ENCODE peak calls at places on chromosomes 2 and 18, in ten cellular contexts. E is astrocyte of the cerebellum, C is H1, J is tibial artery, Q is endodermal cell, M is chondrocyte, P is brain microvascular endothelial cell, K is body of pancreas, S is breast epithelium, H is PC-9. A is an unnamed sample.

GRCh38 chr2:20378891-20379519 is 28.4 kb upstream of the PUM2 start:
- DNase-seq in S (peak), K (peak), M (no peak), J (peak), Q (peak), H (peak), E (peak), C (peak), P (peak), A (peak)

GRCh38 chr2:12685145-12685544 is 31.6 kb upstream of the TRIB2 start:
- DNase-seq in H (no peak), E (no peak), Q (no peak), S (no peak), K (no peak), J (no peak), M (no peak), P (no peak), C (no peak), A (no peak)

GRCh38 chr2:207502799-207503198 is 27.0 kb upstream of the CREB1 start:
- DNase-seq in M (no peak), E (no peak), C (no peak), Q (no peak), P (no peak), H (no peak), K (no peak), S (no peak), J (no peak), A (no peak)

GRCh38 chr2:215218587-215219577 is 80.5 kb upstream of the ABCA12 start:
- DNase-seq in H (peak), C (no peak), J (no peak), Q (no peak), P (no peak), M (no peak), S (no peak), K (no peak), E (no peak), A (no peak)

GRCh38 chr2:184780944-184781343 is 182.6 kb downstream of the ZNF804A start:
- DNase-seq in M (no peak), J (no peak), H (no peak), S (no peak), Q (no peak), E (no peak), K (no peak), C (no peak), P (peak), A (no peak)

GRCh38 chr2:9139491-9140443 is 66.8 kb upstream of the ASAP2 start:
- DNase-seq in Q (peak), M (no peak), K (peak), C (no peak), J (peak), E (no peak), S (peak), H (peak), P (peak), A (peak)

GRCh38 chr2:9990735-9991134 is 39.2 kb downstream of the GRHL1 start:
- DNase-seq in E (no peak), M (no peak), H (no peak), K (peak), C (no peak), S (no peak), P (no peak), Q (no peak), J (peak), A (no peak)

GRCh38 chr2:1593371-1594205 is 150.7 kb downstream of the PXDN start:
- DNase-seq in C (no peak), J (no peak), E (peak), S (no peak), H (peak), M (peak), P (peak), Q (peak), K (no peak), A (peak)

GRCh38 chr2:37768491-37768925 is 97.1 kb upstream of the CDC42EP3 start:
- DNase-seq in E (peak), S (no peak), Q (no peak), C (no peak), H (peak), J (peak), M (no peak), K (peak), P (peak), A (no peak)

GRCh38 chr2:66601624-66602023 is 166.7 kb downstream of the MEIS1 start:
- DNase-seq in E (no peak), S (no peak), H (no peak), J (no peak), M (no peak), P (no peak), Q (no peak), K (no peak), C (no peak), A (no peak)

GRCh38 chr2:234643407-234643806 is 146.5 kb upstream of the ARL4C start:
- DNase-seq in P (no peak), Q (no peak), M (no peak), C (no peak), S (no peak), J (no peak), E (no peak), K (no peak), H (no peak), A (no peak)

DNA sequence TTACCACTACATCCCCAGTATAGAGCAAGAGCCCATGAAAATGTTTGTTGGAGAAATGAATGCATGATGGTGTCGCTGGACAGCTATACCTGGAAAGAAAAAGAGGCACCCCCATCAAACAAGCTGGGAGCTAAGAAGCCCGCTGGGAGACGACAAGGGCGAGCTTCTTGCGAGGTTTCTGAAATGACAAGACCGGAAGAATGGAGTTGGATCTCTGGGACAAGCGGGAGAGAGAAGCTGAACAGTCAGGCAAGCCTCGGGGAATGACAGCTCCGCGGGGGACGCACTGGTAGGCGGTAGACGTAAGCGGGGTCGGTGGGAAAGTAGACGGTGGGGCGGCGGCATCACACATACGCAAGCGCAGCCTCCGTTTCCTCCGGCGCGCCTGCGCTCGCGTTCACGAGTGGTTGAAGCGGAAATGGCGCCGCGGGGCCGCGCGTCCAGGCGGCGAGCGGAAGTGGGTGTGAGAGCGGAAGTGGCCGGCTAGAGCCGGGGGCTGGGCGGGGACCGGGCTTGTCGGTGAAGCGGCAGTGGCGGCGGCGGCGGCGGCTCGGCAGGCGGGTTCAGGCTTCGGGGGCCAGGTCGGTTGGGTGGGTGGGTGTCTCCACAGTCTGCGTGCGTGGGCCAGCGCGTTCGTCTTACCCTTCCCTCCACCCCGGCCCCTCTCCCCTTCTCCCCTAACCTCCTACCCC is at the start of gene ARPC2:
- DNase-seq in J (peak), M (peak), P (peak), S (peak), Q (peak), C (peak), K (peak), H (peak), E (peak), A (peak)
- TF ChIP-seq CTCF in J (peak), M (no peak), P (no peak), S (peak), Q (no peak), C (no peak), K (peak), H (no peak), E (no peak), A (no peak)

GRCh38 chr2:160091381-160091780 is 29.0 kb upstream of the PLA2R1 start:
- DNase-seq in E (peak), P (no peak), H (no peak), C (no peak), Q (no peak), M (no peak), S (no peak), K (no peak), J (no peak), A (no peak)

GRCh38 chr2:160087854-160088745 is 25.7 kb upstream of the PLA2R1 start:
- DNase-seq in K (no peak), J (no peak), E (no peak), S (no peak), Q (no peak), M (no peak), C (no peak), H (no peak), P (no peak), A (no peak)

GRCh38 chr2:160085662-160086061 is 23.2 kb upstream of the PLA2R1 start:
- DNase-seq in S (no peak), J (no peak), K (no peak), E (no peak), C (no peak), P (no peak), H (no peak), Q (no peak), M (no peak), A (no peak)
- TF ChIP-seq CTCF in S (no peak), J (no peak), K (no peak), E (no peak), C (no peak), P (peak), H (peak), Q (peak), M (peak), A (no peak)

DNA sequence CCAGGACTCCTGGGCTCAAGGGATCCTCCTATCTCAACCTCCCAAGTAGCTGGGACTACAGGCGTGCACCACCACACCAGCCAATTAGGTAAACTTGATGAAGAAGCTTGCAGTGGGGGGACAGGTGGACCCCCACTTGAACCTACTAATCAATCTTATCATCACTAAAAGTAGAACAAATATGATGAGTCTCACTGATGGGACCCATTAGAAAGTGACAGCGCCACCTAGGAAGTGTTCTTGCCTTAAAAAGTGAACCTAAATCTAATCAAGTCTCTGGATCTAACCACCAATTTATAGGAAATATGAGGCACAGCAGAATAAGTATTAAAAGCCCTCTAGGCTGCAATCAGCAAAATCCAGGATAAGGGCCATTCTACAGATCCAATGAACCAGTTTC is 79.2 kb downstream of the BIN1 start:
- DNase-seq in C (no peak), Q (no peak), J (no peak), M (no peak), S (no peak), E (no peak), P (no peak), H (no peak), K (no peak), A (no peak)
- TF ChIP-seq CTCF in C (no peak), Q (peak), J (no peak), M (peak), S (no peak), E (no peak), P (peak), H (peak), K (no peak), A (no peak)

GRCh38 chr18:39162013-39162412 is 1596.4 kb upstream of the CELF4 start:
- DNase-seq in M (no peak), Q (peak), H (peak), E (no peak), S (no peak), J (no peak), C (no peak), P (no peak), K (no peak), A (no peak)
- TF ChIP-seq CTCF in M (no peak), Q (peak), H (no peak), E (no peak), S (no peak), J (no peak), C (no peak), P (no peak), K (no peak), A (no peak)

GRCh38 chr18:212780-213179 is 54.4 kb downstream of the USP14 start:
- DNase-seq in H (no peak), J (no peak), S (no peak), E (no peak), M (no peak), K (no peak), Q (no peak), C (no peak), P (no peak), A (no peak)
- TF ChIP-seq CTCF in H (no peak), J (no peak), S (no peak), E (no peak), M (peak), K (no peak), Q (peak), C (no peak), P (no peak), A (no peak)